ENCODE peak calls at places on chromosomes 3 and 15, in nine cellular contexts. One of them, this sample, is unnamed.

GRCh38 chr3:28053759-28054158 is 187.7 kb upstream of the CMC1 start:
- DNase-seq in breast epithelium: no peak
- DNase-seq in transverse colon: no peak
- DNase-seq in stomach: no peak
- DNase-seq in endothelial cell of umbilical vein: no peak
- DNase-seq in K562: no peak
- DNase-seq in esophagus muscularis mucosa: no peak
- DNase-seq in HL-60: no peak
- DNase-seq in H1: no peak
- DNase-seq in this sample: peak

GRCh38 chr3:32797776-32798175 is 20.0 kb upstream of the TRIM71 start:
- DNase-seq in breast epithelium: no peak
- DNase-seq in transverse colon: no peak
- DNase-seq in stomach: no peak
- DNase-seq in endothelial cell of umbilical vein: no peak
- DNase-seq in K562: no peak
- DNase-seq in esophagus muscularis mucosa: no peak
- DNase-seq in HL-60: no peak
- DNase-seq in H1: no peak
- DNase-seq in this sample: no peak

GRCh38 chr3:32778389-32778788 is 39.4 kb upstream of the TRIM71 start:
- DNase-seq in breast epithelium: no peak
- DNase-seq in transverse colon: no peak
- DNase-seq in stomach: no peak
- DNase-seq in endothelial cell of umbilical vein: no peak
- DNase-seq in K562: no peak
- DNase-seq in esophagus muscularis mucosa: no peak
- DNase-seq in HL-60: no peak
- DNase-seq in H1: no peak
- DNase-seq in this sample: no peak

GRCh38 chr15:31297880-31298456 is 28.7 kb upstream of the KLF13 start:
- DNase-seq in breast epithelium: peak
- DNase-seq in transverse colon: peak
- DNase-seq in stomach: peak
- DNase-seq in endothelial cell of umbilical vein: no peak
- DNase-seq in K562: no peak
- DNase-seq in esophagus muscularis mucosa: peak
- DNase-seq in HL-60: no peak
- DNase-seq in H1: no peak
- DNase-seq in this sample: no peak

GRCh38 chr3:3800076-3800448 is 831 bp downstream of the LRRN1 start:
- DNase-seq in breast epithelium: peak
- DNase-seq in transverse colon: no peak
- DNase-seq in stomach: peak
- DNase-seq in endothelial cell of umbilical vein: no peak
- DNase-seq in K562: no peak
- DNase-seq in esophagus muscularis mucosa: no peak
- DNase-seq in HL-60: no peak
- DNase-seq in H1: no peak
- DNase-seq in this sample: no peak

GRCh38 chr15:69979783-69980182 is 117.9 kb downstream of the TLE3 start:
- DNase-seq in breast epithelium: no peak
- DNase-seq in transverse colon: peak
- DNase-seq in stomach: peak
- DNase-seq in endothelial cell of umbilical vein: no peak
- DNase-seq in K562: no peak
- DNase-seq in esophagus muscularis mucosa: no peak
- DNase-seq in HL-60: no peak
- DNase-seq in H1: no peak
- DNase-seq in this sample: no peak

GRCh38 chr3:72299321-72299802 is 514.4 kb upstream of the PROK2 start:
- DNase-seq in breast epithelium: no peak
- DNase-seq in transverse colon: no peak
- DNase-seq in stomach: no peak
- DNase-seq in endothelial cell of umbilical vein: peak
- DNase-seq in K562: no peak
- DNase-seq in esophagus muscularis mucosa: no peak
- DNase-seq in HL-60: no peak
- DNase-seq in H1: no peak
- DNase-seq in this sample: no peak

GRCh38 chr3:43953814-43954241 is 263.1 kb downstream of the ABHD5 start:
- DNase-seq in breast epithelium: no peak
- DNase-seq in transverse colon: no peak
- DNase-seq in stomach: no peak
- DNase-seq in endothelial cell of umbilical vein: no peak
- DNase-seq in K562: no peak
- DNase-seq in esophagus muscularis mucosa: peak
- DNase-seq in HL-60: no peak
- DNase-seq in H1: no peak
- DNase-seq in this sample: peak

GRCh38 chr3:112365035-112365434 is 32.1 kb downstream of the CD200 start:
- DNase-seq in breast epithelium: no peak
- DNase-seq in transverse colon: no peak
- DNase-seq in stomach: no peak
- DNase-seq in endothelial cell of umbilical vein: peak
- DNase-seq in K562: no peak
- DNase-seq in esophagus muscularis mucosa: no peak
- DNase-seq in HL-60: no peak
- DNase-seq in H1: no peak
- DNase-seq in this sample: no peak

GRCh38 chr3:112362221-112362620 is 29.3 kb downstream of the CD200 start:
- DNase-seq in breast epithelium: no peak
- DNase-seq in transverse colon: no peak
- DNase-seq in stomach: no peak
- DNase-seq in endothelial cell of umbilical vein: peak
- DNase-seq in K562: no peak
- DNase-seq in esophagus muscularis mucosa: no peak
- DNase-seq in HL-60: no peak
- DNase-seq in H1: no peak
- DNase-seq in this sample: no peak

GRCh38 chr3:112365636-112366035 is 32.7 kb downstream of the CD200 start:
- DNase-seq in breast epithelium: no peak
- DNase-seq in transverse colon: no peak
- DNase-seq in stomach: no peak
- DNase-seq in endothelial cell of umbilical vein: peak
- DNase-seq in K562: no peak
- DNase-seq in esophagus muscularis mucosa: no peak
- DNase-seq in HL-60: no peak
- DNase-seq in H1: no peak
- DNase-seq in this sample: no peak

GRCh38 chr3:112366428-112366931 is 33.5 kb downstream of the CD200 start:
- DNase-seq in breast epithelium: no peak
- DNase-seq in transverse colon: no peak
- DNase-seq in stomach: no peak
- DNase-seq in endothelial cell of umbilical vein: no peak
- DNase-seq in K562: no peak
- DNase-seq in esophagus muscularis mucosa: no peak
- DNase-seq in HL-60: no peak
- DNase-seq in H1: no peak
- DNase-seq in this sample: no peak

DNA sequence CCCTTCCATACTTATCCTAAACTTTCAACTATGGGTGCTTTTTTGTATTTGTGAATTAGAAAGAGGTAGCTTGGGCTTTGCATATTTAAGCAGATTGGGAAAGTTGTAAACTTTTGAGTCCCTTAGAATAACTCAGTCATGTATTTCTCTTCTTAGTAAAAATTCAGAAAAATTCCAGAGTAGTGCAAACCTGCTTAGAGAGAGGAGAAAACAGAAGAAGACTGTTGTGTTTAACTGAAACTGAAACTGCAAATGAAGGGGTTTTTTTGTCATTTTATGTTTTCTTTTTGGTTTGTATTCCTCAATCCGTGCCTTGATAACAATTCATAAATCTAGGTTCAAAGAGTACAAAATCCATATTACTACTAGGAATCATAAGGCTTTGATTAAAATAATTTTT is 31.3 kb downstream of the CD200 start:
- DNase-seq in breast epithelium: no peak
- DNase-seq in transverse colon: no peak
- DNase-seq in stomach: no peak
- DNase-seq in endothelial cell of umbilical vein: no peak
- DNase-seq in K562: no peak
- DNase-seq in esophagus muscularis mucosa: no peak
- DNase-seq in HL-60: no peak
- DNase-seq in H1: no peak
- DNase-seq in this sample: no peak
- H3K27ac ChIP-seq in breast epithelium: peak
- H3K27ac ChIP-seq in transverse colon: no peak
- H3K27ac ChIP-seq in stomach: no peak
- H3K27ac ChIP-seq in endothelial cell of umbilical vein: no peak
- H3K27ac ChIP-seq in K562: no peak
- H3K27ac ChIP-seq in esophagus muscularis mucosa: no peak
- H3K27ac ChIP-seq in HL-60: no peak
- H3K27ac ChIP-seq in H1: no peak
- H3K27ac ChIP-seq in this sample: no peak

GRCh38 chr15:61784734-61785133 is 275.5 kb downstream of the VPS13C start:
- DNase-seq in breast epithelium: no peak
- DNase-seq in transverse colon: no peak
- DNase-seq in stomach: no peak
- DNase-seq in endothelial cell of umbilical vein: no peak
- DNase-seq in K562: no peak
- DNase-seq in esophagus muscularis mucosa: no peak
- DNase-seq in HL-60: no peak
- DNase-seq in H1: no peak
- DNase-seq in this sample: no peak

GRCh38 chr15:61780278-61780677 is 280.0 kb downstream of the VPS13C start:
- DNase-seq in breast epithelium: no peak
- DNase-seq in transverse colon: no peak
- DNase-seq in stomach: no peak
- DNase-seq in endothelial cell of umbilical vein: no peak
- DNase-seq in K562: no peak
- DNase-seq in esophagus muscularis mucosa: no peak
- DNase-seq in HL-60: no peak
- DNase-seq in H1: no peak
- DNase-seq in this sample: no peak
- TF ChIP-seq POLR2AphosphoS5 in breast epithelium: no peak
- TF ChIP-seq POLR2AphosphoS5 in transverse colon: no peak
- TF ChIP-seq POLR2AphosphoS5 in stomach: no peak
- TF ChIP-seq POLR2AphosphoS5 in endothelial cell of umbilical vein: no peak
- TF ChIP-seq POLR2AphosphoS5 in K562: no peak
- TF ChIP-seq POLR2AphosphoS5 in esophagus muscularis mucosa: no peak
- TF ChIP-seq POLR2AphosphoS5 in HL-60: no peak
- TF ChIP-seq POLR2AphosphoS5 in H1: no peak
- TF ChIP-seq POLR2AphosphoS5 in this sample: no peak

GRCh38 chr3:53230789-53231188 is 25.0 kb downstream of the TKT start:
- DNase-seq in breast epithelium: no peak
- DNase-seq in transverse colon: no peak
- DNase-seq in stomach: no peak
- DNase-seq in endothelial cell of umbilical vein: no peak
- DNase-seq in K562: peak
- DNase-seq in esophagus muscularis mucosa: no peak
- DNase-seq in HL-60: no peak
- DNase-seq in H1: no peak
- DNase-seq in this sample: no peak

GRCh38 chr3:53232641-53233377 is 23.0 kb downstream of the TKT start:
- DNase-seq in breast epithelium: no peak
- DNase-seq in transverse colon: no peak
- DNase-seq in stomach: no peak
- DNase-seq in endothelial cell of umbilical vein: no peak
- DNase-seq in K562: peak
- DNase-seq in esophagus muscularis mucosa: no peak
- DNase-seq in HL-60: no peak
- DNase-seq in H1: no peak
- DNase-seq in this sample: no peak

GRCh38 chr3:53229606-53230005 is 26.2 kb downstream of the TKT start:
- DNase-seq in breast epithelium: no peak
- DNase-seq in transverse colon: no peak
- DNase-seq in stomach: no peak
- DNase-seq in endothelial cell of umbilical vein: no peak
- DNase-seq in K562: no peak
- DNase-seq in esophagus muscularis mucosa: no peak
- DNase-seq in HL-60: no peak
- DNase-seq in H1: no peak
- DNase-seq in this sample: no peak

GRCh38 chr3:53230041-53230621 is 25.7 kb downstream of the TKT start:
- DNase-seq in breast epithelium: no peak
- DNase-seq in transverse colon: no peak
- DNase-seq in stomach: no peak
- DNase-seq in endothelial cell of umbilical vein: no peak
- DNase-seq in K562: peak
- DNase-seq in esophagus muscularis mucosa: no peak
- DNase-seq in HL-60: no peak
- DNase-seq in H1: no peak
- DNase-seq in this sample: no peak

DNA sequence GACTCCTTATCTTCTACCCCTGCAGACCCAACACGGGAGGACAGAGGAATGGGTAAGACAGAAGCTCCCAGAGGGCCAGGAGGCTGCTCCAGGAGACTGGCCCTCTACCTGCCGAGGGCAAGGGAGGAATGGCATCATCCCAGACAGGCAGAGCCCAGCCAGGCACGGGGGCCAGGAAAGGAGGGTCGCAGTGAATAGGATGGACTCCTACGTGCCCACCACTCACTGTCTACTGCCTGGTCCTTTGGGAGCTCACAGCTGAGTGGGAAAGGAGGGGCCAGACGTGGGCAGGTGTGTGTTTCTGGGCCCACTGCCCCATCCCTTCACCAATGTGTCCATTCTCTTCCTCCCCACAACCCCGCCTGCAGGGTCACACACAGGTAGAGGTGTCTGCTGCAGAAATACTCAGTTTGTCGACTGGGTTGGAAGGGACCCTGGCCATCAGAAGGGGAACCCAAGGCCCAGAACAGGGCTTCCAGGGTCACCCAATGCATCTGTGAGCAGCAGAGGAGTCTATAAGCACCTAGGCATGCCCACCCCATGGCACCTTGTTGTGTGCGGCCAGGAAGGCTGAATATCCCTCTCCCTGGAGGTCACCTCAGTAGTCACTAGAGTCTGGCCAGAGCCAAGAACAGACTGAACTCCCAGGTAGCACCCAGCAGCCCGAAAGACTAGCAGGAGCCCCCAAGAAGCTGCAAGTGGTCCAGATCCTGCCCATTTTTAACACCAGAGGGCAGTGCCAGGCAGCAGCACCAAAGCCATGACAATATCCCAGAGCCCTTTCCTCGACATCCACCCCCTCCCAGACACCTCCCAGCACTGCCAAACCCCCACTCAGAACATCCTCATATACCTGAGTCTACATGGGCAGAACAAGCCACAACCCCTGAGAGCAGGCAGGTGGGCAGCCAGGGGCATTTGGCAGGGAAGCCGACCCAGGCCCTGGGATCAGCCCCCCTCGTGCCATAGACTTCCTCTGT is 24.0 kb downstream of the TKT start:
- DNase-seq in breast epithelium: no peak
- DNase-seq in transverse colon: no peak
- DNase-seq in stomach: no peak
- DNase-seq in endothelial cell of umbilical vein: no peak
- DNase-seq in K562: peak
- DNase-seq in esophagus muscularis mucosa: no peak
- DNase-seq in HL-60: no peak
- DNase-seq in H1: no peak
- DNase-seq in this sample: no peak
- H3K27ac ChIP-seq in breast epithelium: no peak
- H3K27ac ChIP-seq in transverse colon: no peak
- H3K27ac ChIP-seq in stomach: no peak
- H3K27ac ChIP-seq in endothelial cell of umbilical vein: no peak
- H3K27ac ChIP-seq in K562: no peak
- H3K27ac ChIP-seq in esophagus muscularis mucosa: peak
- H3K27ac ChIP-seq in HL-60: peak
- H3K27ac ChIP-seq in H1: peak
- H3K27ac ChIP-seq in this sample: no peak

DNA sequence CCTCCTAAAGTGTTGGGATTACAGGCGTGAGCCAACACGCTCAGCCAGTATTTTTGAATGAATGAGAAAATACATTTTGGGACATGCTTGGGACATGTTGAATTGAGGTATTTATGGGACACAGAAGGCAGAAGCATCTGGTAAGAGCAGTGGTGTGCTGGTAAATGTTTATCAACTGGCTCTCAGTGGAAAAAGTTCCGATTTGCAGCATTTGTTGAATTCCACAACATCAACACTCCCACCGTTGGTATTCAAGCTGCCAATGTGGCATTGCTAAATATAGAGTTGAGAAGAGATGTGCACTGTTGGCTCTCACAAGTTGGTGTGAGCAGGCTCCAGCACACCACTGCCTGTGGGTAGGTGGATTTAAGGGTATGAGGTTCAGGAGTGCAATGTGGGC is 35.8 kb upstream of the LRRFIP2 start:
- DNase-seq in breast epithelium: no peak
- DNase-seq in transverse colon: no peak
- DNase-seq in stomach: no peak
- DNase-seq in endothelial cell of umbilical vein: no peak
- DNase-seq in K562: no peak
- DNase-seq in esophagus muscularis mucosa: no peak
- DNase-seq in HL-60: no peak
- DNase-seq in H1: no peak
- DNase-seq in this sample: no peak
- TF ChIP-seq POLR2AphosphoS5 in breast epithelium: no peak
- TF ChIP-seq POLR2AphosphoS5 in transverse colon: no peak
- TF ChIP-seq POLR2AphosphoS5 in stomach: no peak
- TF ChIP-seq POLR2AphosphoS5 in endothelial cell of umbilical vein: no peak
- TF ChIP-seq POLR2AphosphoS5 in K562: no peak
- TF ChIP-seq POLR2AphosphoS5 in esophagus muscularis mucosa: no peak
- TF ChIP-seq POLR2AphosphoS5 in HL-60: no peak
- TF ChIP-seq POLR2AphosphoS5 in H1: no peak
- TF ChIP-seq POLR2AphosphoS5 in this sample: no peak

This sample was measured in Panc1.